ENCODE peak calls at places on chromosomes 4 and X, in seven cellular contexts. U is IMR-90; J is SK-N-MC; E is Peyer's patch; K is aorta; G is dorsolateral prefrontal cortex; V is activated CD8-positive, alpha-beta memory T cell treated with anti-CD3 and anti-CD28 coated beads, Interleukin-2, amount 50 U/mL, for 48 hours. T is an unnamed sample.

GRCh38 chrX:17860179-17860780 is 818 bp downstream of the RAI2 start:
- DNase-seq in U (no peak), G (no peak), J (no peak), V (no peak), E (no peak), K (peak; percentile 47), T (no peak)

GRCh38 chrX:11241720-11242119 is 51.5 kb upstream of the AMELX start:
- DNase-seq in E (no peak), V (no peak), J (no peak), K (no peak), U (no peak), G (no peak), T (no peak)

GRCh38 chrX:108306086-108306485 is 132.1 kb downstream of the COL4A6 start:
- DNase-seq in U (no peak), E (no peak), V (no peak), G (no peak), K (no peak), J (no peak), T (no peak)

GRCh38 chrX:134875679-134876078 is 115.1 kb upstream of the SMIM10 start:
- DNase-seq in K (no peak), U (no peak), E (no peak), V (no peak), J (no peak), G (no peak), T (no peak)

GRCh38 chr4:149961876-149962597 is 116.2 kb upstream of the DCLK2 start:
- DNase-seq in V (no peak), J (no peak), E (no peak), G (no peak), K (no peak), U (peak; percentile 83), T (peak; percentile 60)

GRCh38 chr4:135966936-135967335 is 1565.4 kb downstream of the PCDH18 start:
- DNase-seq in K (no peak), G (no peak), E (no peak), J (no peak), U (no peak), V (no peak), T (no peak)

GRCh38 chr4:9703391-9703790 is 78.0 kb upstream of the DRD5 start:
- DNase-seq in V (peak; percentile 88), E (peak; percentile 33), G (no peak), K (peak; percentile 65), U (no peak), J (no peak), T (no peak)

GRCh38 chrX:85024044-85024443 is 20.4 kb downstream of the APOOL start:
- DNase-seq in U (peak; percentile 13), G (no peak), V (no peak), J (no peak), E (no peak), K (no peak), T (no peak)

GRCh38 chrX:104315555-104315954 is 60.8 kb upstream of the ESX1 start:
- DNase-seq in U (peak; percentile 69), V (no peak), K (no peak), J (no peak), E (no peak), G (no peak), T (no peak)

GRCh38 chrX:136262241-136262640 is 11.0 kb upstream of the MAP7D3 start:
- DNase-seq in G (no peak), J (no peak), E (no peak), U (no peak), K (no peak), V (no peak), T (no peak)

GRCh38 chr4:1721666-1722550 is 587 bp downstream of the TACC3 start:
- DNase-seq in E (no peak), V (no peak), U (no peak), K (no peak), G (no peak), J (no peak), T (no peak)

GRCh38 chr4:8853249-8853648 is 18.4 kb downstream of the HMX1 start:
- DNase-seq in U (no peak), E (no peak), G (no peak), K (no peak), V (no peak), J (no peak), T (no peak)

GRCh38 chrX:20521245-20521644 is 254.5 kb upstream of the RPS6KA3 start:
- DNase-seq in G (no peak), J (no peak), U (peak; percentile 74), V (no peak), K (no peak), E (no peak), T (no peak)

GRCh38 chrX:85865324-85865723 is 182.0 kb downstream of the CHM start:
- DNase-seq in V (no peak), U (no peak), K (no peak), E (no peak), J (no peak), G (no peak), T (no peak)

GRCh38 chr4:111136438-111136837 is 513.6 kb upstream of the PITX2 start:
- DNase-seq in U (peak; percentile 59), K (no peak), E (no peak), V (no peak), J (peak; percentile 18), G (no peak), T (no peak)

GRCh38 chr4:182917182-182918043 is at the start of gene DCTD:
- DNase-seq in E (peak; percentile 88), G (peak; percentile 70), V (peak; percentile 86), K (peak; percentile 88), J (no peak), U (peak; percentile 65), T (no peak)

GRCh38 chrX:149511081-149511480 is 6.0 kb upstream of the IDS start:
- DNase-seq in V (no peak), E (no peak), K (no peak), G (no peak), J (no peak), U (peak; percentile 50), T (no peak)

GRCh38 chr4:103198111-103198765 is at the start of gene CENPE:
- DNase-seq in G (peak; percentile 72), U (peak; percentile 82), E (peak; percentile 83), V (peak; percentile 94), J (peak; percentile 67), K (peak; percentile 91), T (peak; percentile 62)

GRCh38 chr4:23337292-23337691 is 552.6 kb downstream of the PPARGC1A start:
- DNase-seq in E (no peak), J (no peak), K (no peak), G (no peak), U (no peak), V (no peak), T (no peak)

GRCh38 chrX:136916827-136917226 is 36.3 kb upstream of the RBMX start:
- DNase-seq in V (no peak), J (no peak), K (no peak), G (no peak), E (no peak), U (no peak), T (no peak)

GRCh38 chr4:9971711-9972110 is 49.6 kb downstream of the SLC2A9 start:
- DNase-seq in G (no peak), U (no peak), V (no peak), K (no peak), J (no peak), E (no peak), T (no peak)

GRCh38 chr4:101264993-101265815 is 82.1 kb downstream of the PPP3CA start:
- DNase-seq in U (no peak), E (no peak), G (no peak), J (no peak), K (no peak), V (no peak), T (no peak)

GRCh38 chr4:25367004-25367621 is 9.9 kb upstream of the ANAPC4 start:
- DNase-seq in U (peak; percentile 59), G (no peak), V (no peak), J (no peak), E (no peak), K (no peak), T (no peak)

GRCh38 chr4:26199566-26199965 is 121.2 kb upstream of the RBPJ start:
- DNase-seq in K (no peak), J (no peak), U (no peak), E (no peak), V (no peak), G (no peak), T (no peak)

GRCh38 chr4:88985088-88985779 is 71.8 kb downstream of the FAM13A start:
- DNase-seq in E (no peak), K (no peak), V (no peak), G (no peak), J (no peak), U (peak; percentile 89), T (no peak)

GRCh38 chr4:168674869-168675268 is 178.0 kb downstream of the PALLD start:
- DNase-seq in G (no peak), K (no peak), J (no peak), V (no peak), E (no peak), U (peak; percentile 6), T (no peak)

GRCh38 chr4:118957683-118958082 is 69.0 kb downstream of the SYNPO2 start:
- DNase-seq in J (no peak), G (no peak), K (no peak), E (no peak), U (no peak), V (no peak), T (no peak)

T was measured in retinal pigment epithelial cell.